ENCODE peak calls at places on chromosome 4, in five cellular contexts. One of them, this sample, is unnamed.

GRCh38 chr4:7254736-7255487 is 62.6 kb downstream of the SORCS2 start:
- DNase-seq in stimulated activated CD4-positive, alpha-beta T cell treated with anti-CD3 and anti-CD28 coated beads, Interleukin-2, amount 100 ng/mL, for 48 hours: no peak
- DNase-seq in GM04503: no peak
- DNase-seq in fibroblast of mammary gland: peak; percentile 85
- DNase-seq in iPS-NIHi11: no peak
- DNase-seq in this sample: peak; percentile 63

GRCh38 chr4:166043801-166044200 is 170.8 kb downstream of the TLL1 start:
- DNase-seq in iPS-NIHi11: no peak
- DNase-seq in GM04503: no peak
- DNase-seq in fibroblast of mammary gland: no peak
- DNase-seq in stimulated activated CD4-positive, alpha-beta T cell treated with anti-CD3 and anti-CD28 coated beads, Interleukin-2, amount 100 ng/mL, for 48 hours: no peak
- DNase-seq in this sample: no peak

GRCh38 chr4:177441061-177441802 is 1.0 kb downstream of the AGA start:
- DNase-seq in fibroblast of mammary gland: peak; percentile 6
- DNase-seq in stimulated activated CD4-positive, alpha-beta T cell treated with anti-CD3 and anti-CD28 coated beads, Interleukin-2, amount 100 ng/mL, for 48 hours: peak; percentile 2
- DNase-seq in GM04503: no peak
- DNase-seq in iPS-NIHi11: peak; percentile 15
- DNase-seq in this sample: no peak

GRCh38 chr4:184250795-184251679 is 33.4 kb upstream of the ENPP6 start:
- DNase-seq in iPS-NIHi11: peak; percentile 70
- DNase-seq in GM04503: no peak
- DNase-seq in stimulated activated CD4-positive, alpha-beta T cell treated with anti-CD3 and anti-CD28 coated beads, Interleukin-2, amount 100 ng/mL, for 48 hours: no peak
- DNase-seq in fibroblast of mammary gland: peak; percentile 61
- DNase-seq in this sample: peak; percentile 61

GRCh38 chr4:40475609-40476008 is 140.5 kb downstream of the CHRNA9 start:
- DNase-seq in fibroblast of mammary gland: no peak
- DNase-seq in stimulated activated CD4-positive, alpha-beta T cell treated with anti-CD3 and anti-CD28 coated beads, Interleukin-2, amount 100 ng/mL, for 48 hours: no peak
- DNase-seq in iPS-NIHi11: no peak
- DNase-seq in GM04503: no peak
- DNase-seq in this sample: no peak

GRCh38 chr4:143352052-143352451 is 15.4 kb downstream of the GAB1 start:
- DNase-seq in fibroblast of mammary gland: peak; percentile 23
- DNase-seq in GM04503: no peak
- DNase-seq in iPS-NIHi11: no peak
- DNase-seq in stimulated activated CD4-positive, alpha-beta T cell treated with anti-CD3 and anti-CD28 coated beads, Interleukin-2, amount 100 ng/mL, for 48 hours: no peak
- DNase-seq in this sample: no peak

GRCh38 chr4:176498857-176499256 is 179.1 kb downstream of the SPCS3 start:
- DNase-seq in iPS-NIHi11: no peak
- DNase-seq in GM04503: no peak
- DNase-seq in fibroblast of mammary gland: no peak
- DNase-seq in stimulated activated CD4-positive, alpha-beta T cell treated with anti-CD3 and anti-CD28 coated beads, Interleukin-2, amount 100 ng/mL, for 48 hours: no peak
- DNase-seq in this sample: no peak

GRCh38 chr4:5661237-5661636 is 47.1 kb downstream of the EVC2 start:
- DNase-seq in fibroblast of mammary gland: no peak
- DNase-seq in iPS-NIHi11: no peak
- DNase-seq in stimulated activated CD4-positive, alpha-beta T cell treated with anti-CD3 and anti-CD28 coated beads, Interleukin-2, amount 100 ng/mL, for 48 hours: no peak
- DNase-seq in GM04503: no peak
- DNase-seq in this sample: no peak

GRCh38 chr4:185219551-185220344 is 10.3 kb downstream of the SNX25 start:
- DNase-seq in stimulated activated CD4-positive, alpha-beta T cell treated with anti-CD3 and anti-CD28 coated beads, Interleukin-2, amount 100 ng/mL, for 48 hours: no peak
- DNase-seq in iPS-NIHi11: no peak
- DNase-seq in fibroblast of mammary gland: peak; percentile 82
- DNase-seq in GM04503: peak; percentile 60
- DNase-seq in this sample: no peak

GRCh38 chr4:152696764-152697250 is 17.0 kb upstream of the TMEM154 start:
- DNase-seq in iPS-NIHi11: no peak
- DNase-seq in GM04503: no peak
- DNase-seq in stimulated activated CD4-positive, alpha-beta T cell treated with anti-CD3 and anti-CD28 coated beads, Interleukin-2, amount 100 ng/mL, for 48 hours: peak; percentile 27
- DNase-seq in fibroblast of mammary gland: peak; percentile 62
- DNase-seq in this sample: no peak

GRCh38 chr4:176767183-176767582 is 25.5 kb downstream of the VEGFC start:
- DNase-seq in iPS-NIHi11: no peak
- DNase-seq in stimulated activated CD4-positive, alpha-beta T cell treated with anti-CD3 and anti-CD28 coated beads, Interleukin-2, amount 100 ng/mL, for 48 hours: no peak
- DNase-seq in GM04503: peak; percentile 41
- DNase-seq in fibroblast of mammary gland: no peak
- DNase-seq in this sample: no peak

GRCh38 chr4:52996261-52997131 is 134.4 kb downstream of the RASL11B start:
- DNase-seq in fibroblast of mammary gland: peak; percentile 88
- DNase-seq in GM04503: no peak
- DNase-seq in stimulated activated CD4-positive, alpha-beta T cell treated with anti-CD3 and anti-CD28 coated beads, Interleukin-2, amount 100 ng/mL, for 48 hours: no peak
- DNase-seq in iPS-NIHi11: no peak
- DNase-seq in this sample: no peak

GRCh38 chr4:165115301-165115700 is 2.6 kb upstream of the TMEM192 start:
- DNase-seq in iPS-NIHi11: no peak
- DNase-seq in GM04503: no peak
- DNase-seq in stimulated activated CD4-positive, alpha-beta T cell treated with anti-CD3 and anti-CD28 coated beads, Interleukin-2, amount 100 ng/mL, for 48 hours: no peak
- DNase-seq in fibroblast of mammary gland: no peak
- DNase-seq in this sample: no peak

GRCh38 chr4:1247811-1248261 is 1.1 kb downstream of the CTBP1 start:
- DNase-seq in GM04503: no peak
- DNase-seq in iPS-NIHi11: no peak
- DNase-seq in fibroblast of mammary gland: no peak
- DNase-seq in stimulated activated CD4-positive, alpha-beta T cell treated with anti-CD3 and anti-CD28 coated beads, Interleukin-2, amount 100 ng/mL, for 48 hours: no peak
- DNase-seq in this sample: no peak

GRCh38 chr4:16133406-16133805 is 49.6 kb upstream of the PROM1 start:
- DNase-seq in stimulated activated CD4-positive, alpha-beta T cell treated with anti-CD3 and anti-CD28 coated beads, Interleukin-2, amount 100 ng/mL, for 48 hours: no peak
- DNase-seq in fibroblast of mammary gland: no peak
- DNase-seq in iPS-NIHi11: no peak
- DNase-seq in GM04503: no peak
- DNase-seq in this sample: no peak

This sample was measured in D341Med.